ENCODE peak calls at places on chromosomes 1 and 21, in seven cellular contexts. P is H1, Z is K562, V is GM12878, D is HCT116, L is HepG2, T is SK-N-SH. O is an unnamed sample. For H3K36me3, the result is how much of the 10 kb centered on the place peaks cover.

GRCh38 chr1:100502052-100502792 is 35.7 kb upstream of the GPR88 start:
- DNase-seq in P (no peak), Z (no peak), V (no peak), D (no peak), L (no peak), T (no peak), O (no peak)

GRCh38 chr1:63915121-63915520 is 141.3 kb downstream of the ROR1 start:
- DNase-seq in P (no peak), Z (no peak), V (no peak), D (no peak), L (peak), T (peak), O (no peak)

GRCh38 chr1:84117868-84118267 is 26.2 kb upstream of the PRKACB start:
- DNase-seq in P (no peak), Z (no peak), V (no peak), D (no peak), L (no peak), T (no peak), O (no peak)

GRCh38 chr1:226778657-226779058 is 39.6 kb upstream of the ITPKB start:
- DNase-seq in P (no peak), Z (no peak), V (no peak), D (no peak), L (no peak), T (no peak), O (no peak)

GRCh38 chr1:202631076-202631923 is 79.0 kb downstream of the SYT2 start:
- DNase-seq in P (no peak), Z (no peak), V (no peak), D (no peak), L (no peak), T (no peak), O (no peak)

GRCh38 chr1:228287541-228288425 is 79.9 kb downstream of the OBSCN start:
- DNase-seq in P (no peak), Z (no peak), V (no peak), D (no peak), L (no peak), T (no peak), O (no peak)

GRCh38 chr1:115057661-115058249 is 28.1 kb downstream of the TSHB start:
- DNase-seq in P (no peak), Z (no peak), V (no peak), D (no peak), L (no peak), T (no peak), O (no peak)

GRCh38 chr1:25505706-25506385 is 37.6 kb upstream of the LDLRAP1 start:
- DNase-seq in P (no peak), Z (no peak), V (no peak), D (no peak), L (no peak), T (no peak), O (no peak)

GRCh38 chr1:5688479-5689077 is 303.6 kb downstream of the NPHP4 start:
- DNase-seq in P (no peak), Z (no peak), V (no peak), D (no peak), L (no peak), T (no peak), O (no peak)

GRCh38 chr1:2050793-2051682 is 827 bp downstream of the PRKCZ start:
- DNase-seq in P (no peak), Z (no peak), V (no peak), D (no peak), L (no peak), T (no peak), O (no peak)

GRCh38 chr1:46175243-46175642 is 356 bp downstream of the TSPAN1 start:
- DNase-seq in P (no peak), Z (no peak), V (no peak), D (no peak), L (no peak), T (no peak), O (no peak)

GRCh38 chr1:168507271-168507670 is 36.5 kb downstream of the XCL2 start:
- DNase-seq in P (no peak), Z (no peak), V (no peak), D (no peak), L (no peak), T (no peak), O (no peak)

GRCh38 chr1:220462756-220463155 is 65.2 kb upstream of the MARK1 start:
- DNase-seq in P (peak), Z (no peak), V (no peak), D (no peak), L (no peak), T (peak), O (no peak)

GRCh38 chr1:241640867-241641542 is 836 bp upstream of the CHML start:
- DNase-seq in P (no peak), Z (no peak), V (no peak), D (no peak), L (peak), T (no peak), O (no peak)

GRCh38 chr1:190262538-190262937 is 215.1 kb downstream of the BRINP3 start:
- DNase-seq in P (no peak), Z (no peak), V (no peak), D (no peak), L (no peak), T (no peak), O (no peak)

GRCh38 chr21:43697758-43698643 is 20.9 kb upstream of the PDXK start:
- DNase-seq in P (no peak), Z (no peak), V (no peak), D (no peak), L (peak), T (no peak), O (no peak)

GRCh38 chr1:43299101-43299500 is 1.7 kb upstream of the TIE1 start:
- DNase-seq in P (no peak), Z (no peak), V (no peak), D (no peak), L (no peak), T (no peak), O (no peak)

GRCh38 chr1:44217809-44218410 is 4.6 kb downstream of the DMAP1 start:
- DNase-seq in P (peak), Z (peak), V (peak), D (peak), L (peak), T (peak), O (peak)

GRCh38 chr1:206556047-206556747 is 48.9 kb downstream of the RASSF5 start:
- DNase-seq in P (no peak), Z (no peak), V (no peak), D (no peak), L (peak), T (no peak), O (no peak)

GRCh38 chr21:18908641-18909040 is 505.1 kb upstream of the TMPRSS15 start:
- DNase-seq in P (no peak), Z (no peak), V (no peak), D (no peak), L (no peak), T (no peak), O (no peak)

GRCh38 chr1:216809649-216810048 is 86.4 kb upstream of the ESRRG start:
- DNase-seq in P (no peak), Z (no peak), V (no peak), D (no peak), L (no peak), T (no peak), O (no peak)

GRCh38 chr1:175673236-175674150 is 69.9 kb downstream of the TNR start:
- DNase-seq in P (no peak), Z (no peak), V (peak), D (no peak), L (no peak), T (no peak), O (peak)

GRCh38 chr1:179021873-179022272 is 3.8 kb upstream of the FAM20B start:
- DNase-seq in P (no peak), Z (no peak), V (no peak), D (no peak), L (peak), T (peak), O (no peak)

GRCh38 chr1:117210831-117211261 is at the start of gene VTCN1:
- DNase-seq in P (no peak), Z (no peak), V (no peak), D (peak), L (no peak), T (no peak), O (no peak)

GRCh38 chr21:26842976-26843911 is 2.0 kb downstream of the ADAMTS1 start:
- DNase-seq in P (no peak), Z (no peak), V (no peak), D (no peak), L (no peak), T (peak), O (no peak)

GRCh38 chr1:235703516-235703915 is 53.9 kb upstream of the GNG4 start:
- DNase-seq in P (no peak), Z (no peak), V (no peak), D (no peak), L (no peak), T (no peak), O (no peak)
- H3K36me3 ChIP-seq in P (under half), Z (under half), V (under half), D (under half), L (under half), T (under half), O (under half)

DNA sequence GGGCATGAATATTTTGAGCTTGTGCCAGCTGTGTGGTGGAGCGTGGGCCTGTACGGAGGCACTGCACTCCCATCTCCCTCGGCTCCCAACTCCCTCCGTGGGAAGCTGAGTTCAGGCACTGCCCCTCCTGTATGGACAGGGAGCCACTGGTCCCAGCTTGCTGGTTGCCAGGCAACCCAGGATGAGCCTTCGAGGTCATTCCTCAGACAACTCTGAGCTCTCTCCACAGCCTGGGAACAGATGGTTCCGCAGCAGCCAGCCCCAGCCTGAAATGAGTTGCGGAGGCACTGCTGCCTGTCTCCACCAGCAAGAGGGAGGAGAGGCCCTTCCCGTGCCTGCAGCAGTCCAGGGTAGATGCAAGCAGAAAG is 58.4 kb upstream of the TENT5B start:
- DNase-seq in P (no peak), Z (no peak), V (no peak), D (no peak), L (no peak), T (peak), O (peak)
- H3K9ac ChIP-seq in P (no peak), Z (peak), V (no peak), D (no peak), L (no peak), T (no peak), O (peak)

DNA sequence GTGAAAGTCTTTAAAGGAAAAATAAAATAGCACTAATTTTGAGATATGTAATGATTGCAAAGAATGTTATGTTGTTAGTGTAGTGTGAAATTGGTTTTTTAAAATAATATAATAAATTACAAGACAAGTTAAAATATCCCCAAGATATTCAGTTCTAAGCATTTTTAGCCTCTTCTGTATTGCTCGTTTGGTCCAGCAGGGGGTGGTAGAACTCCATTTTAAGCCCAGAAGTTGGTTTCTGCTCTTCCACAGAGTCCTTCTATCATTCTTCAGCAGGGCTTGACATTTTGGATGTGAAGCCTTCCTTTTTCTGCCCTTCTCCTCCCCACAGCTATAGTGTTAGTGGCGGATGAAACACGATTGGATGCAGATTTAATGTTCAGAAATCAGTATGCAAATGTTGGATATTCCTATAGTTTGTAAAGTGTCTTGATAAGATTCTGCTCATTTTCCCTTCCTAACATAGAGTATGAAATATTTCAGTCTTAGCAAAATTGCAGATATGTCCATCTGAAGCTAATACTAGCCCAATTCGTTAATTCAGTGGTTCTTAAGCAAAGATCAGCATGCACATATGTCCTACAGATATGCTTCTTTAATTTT is 1.5 kb downstream of the NCAM2 start:
- DNase-seq in P (no peak), Z (peak), V (no peak), D (no peak), L (peak), T (peak), O (no peak)
- TF ChIP-seq YY1 in P (no peak), Z (no peak), V (no peak), D (no peak), L (no peak), T (no peak), O (no peak)

DNA sequence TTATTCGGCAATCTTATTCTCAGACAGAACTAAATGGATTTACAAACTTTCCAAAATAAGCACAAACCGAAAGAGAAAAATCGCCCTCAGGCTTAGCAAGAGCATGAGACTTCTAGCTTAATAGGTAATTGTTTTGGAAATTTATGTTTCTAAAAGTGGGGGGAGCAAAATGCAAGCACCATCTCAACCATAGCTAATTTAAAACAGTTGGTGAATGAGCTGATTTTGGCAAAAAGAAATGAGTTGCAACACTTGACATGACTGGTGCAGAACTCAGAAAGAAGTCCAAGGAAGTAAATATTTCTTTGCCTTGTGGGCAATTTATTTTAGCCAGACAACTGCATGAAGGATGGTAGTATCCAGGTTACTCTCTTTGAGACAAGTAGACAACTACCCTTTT is 71.5 kb upstream of the PTGFR start:
- DNase-seq in P (no peak), Z (no peak), V (no peak), D (no peak), L (no peak), T (no peak), O (no peak)
- H3K36me3 ChIP-seq in P (under half), Z (under half), V (under half), D (under half), L (under half), T (under half), O (under half)

GRCh38 chr21:35256468-35256988 is 207.4 kb upstream of the RUNX1 start:
- DNase-seq in P (no peak), Z (peak), V (no peak), D (peak), L (peak), T (peak), O (no peak)

GRCh38 chr21:35258521-35258920 is 209.4 kb upstream of the RUNX1 start:
- DNase-seq in P (no peak), Z (no peak), V (no peak), D (no peak), L (no peak), T (no peak), O (no peak)

GRCh38 chr21:35254752-35255138 is 205.6 kb upstream of the RUNX1 start:
- DNase-seq in P (no peak), Z (no peak), V (no peak), D (no peak), L (no peak), T (no peak), O (no peak)

GRCh38 chr21:35259452-35259851 is 210.3 kb upstream of the RUNX1 start:
- DNase-seq in P (no peak), Z (no peak), V (no peak), D (no peak), L (no peak), T (no peak), O (no peak)

GRCh38 chr21:35257413-35257812 is 208.3 kb upstream of the RUNX1 start:
- DNase-seq in P (no peak), Z (no peak), V (no peak), D (peak), L (no peak), T (no peak), O (no peak)
- H3K9ac ChIP-seq in P (no peak), Z (no peak), V (no peak), D (peak), L (no peak), T (peak), O (no peak)

DNA sequence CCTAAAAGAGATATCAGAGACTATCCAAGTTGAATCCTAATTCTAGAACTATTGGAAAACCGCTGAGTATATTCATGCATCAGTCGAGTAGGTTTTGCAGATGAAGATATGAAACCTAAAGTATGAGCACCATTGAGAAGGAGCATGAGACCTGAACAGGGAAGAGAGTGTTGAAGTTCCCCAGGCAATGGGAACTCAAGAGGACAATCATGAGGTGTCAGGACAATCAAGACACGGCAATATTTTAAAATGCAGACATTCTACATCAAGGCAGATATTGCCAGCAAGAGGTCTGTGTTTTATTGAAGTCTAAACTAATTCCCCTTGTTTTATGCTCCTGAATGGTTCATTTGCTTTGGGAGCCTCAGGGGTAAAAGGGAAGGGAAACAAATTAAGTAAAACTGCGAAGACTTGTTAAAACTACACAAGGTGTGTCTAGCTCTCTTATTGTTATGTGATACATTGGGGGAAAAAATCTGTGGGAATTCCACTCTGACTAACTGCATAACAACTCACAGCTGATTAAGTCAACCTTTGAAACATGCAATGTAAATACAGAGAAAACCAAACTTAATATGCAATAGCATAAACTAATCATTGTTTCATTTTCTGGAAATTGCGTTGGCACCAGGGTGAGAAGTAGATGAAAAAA is 347.9 kb upstream of the ADGRL2 start:
- DNase-seq in P (no peak), Z (no peak), V (no peak), D (no peak), L (no peak), T (no peak), O (no peak)
- TF ChIP-seq YY1 in P (no peak), Z (no peak), V (no peak), D (no peak), L (no peak), T (no peak), O (no peak)

DNA sequence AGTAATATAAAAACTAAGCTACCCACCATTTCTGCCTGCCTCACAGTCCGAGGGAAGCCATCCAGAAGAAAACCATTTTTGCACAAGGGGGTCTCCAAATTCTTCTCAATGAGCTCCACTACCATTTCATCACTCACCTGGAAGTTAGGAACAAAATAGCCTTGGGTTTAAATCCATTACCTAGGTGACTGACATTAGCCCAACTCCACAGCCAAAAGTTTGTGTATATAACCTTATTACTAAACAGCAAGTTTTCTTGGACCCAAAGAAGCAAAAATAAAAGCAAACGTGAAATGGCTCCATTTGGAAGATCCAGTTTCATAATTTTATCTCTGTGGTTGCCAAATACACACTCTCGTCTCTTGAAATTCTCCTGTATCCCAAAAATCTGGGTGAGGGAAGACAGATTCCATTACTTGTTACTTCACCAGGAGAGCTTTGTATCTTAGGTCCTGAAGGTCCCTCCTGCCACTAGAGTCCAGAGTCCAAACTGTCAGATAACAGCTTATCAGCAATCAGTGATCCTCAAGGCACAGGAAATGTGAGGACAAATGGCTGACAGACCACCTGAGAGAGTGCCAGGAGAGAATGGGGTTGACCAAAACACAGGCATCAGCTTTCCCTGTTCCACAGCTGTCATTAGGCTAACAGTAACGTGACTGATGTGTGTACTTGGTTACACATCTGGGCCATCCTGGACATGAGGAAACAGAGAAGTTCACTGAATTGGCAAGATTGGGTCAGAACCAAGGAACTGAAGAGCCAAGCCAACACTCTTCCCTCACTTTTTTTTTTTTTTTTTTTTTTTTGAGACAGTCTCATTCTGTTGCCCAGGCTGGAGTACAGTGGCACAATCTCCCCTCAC is 14.9 kb downstream of the AK2 start:
- DNase-seq in P (no peak), Z (no peak), V (no peak), D (no peak), L (no peak), T (no peak), O (no peak)
- H3K36me3 ChIP-seq in P (under half), Z (half or more), V (under half), D (half or more), L (under half), T (under half), O (half or more)

DNA sequence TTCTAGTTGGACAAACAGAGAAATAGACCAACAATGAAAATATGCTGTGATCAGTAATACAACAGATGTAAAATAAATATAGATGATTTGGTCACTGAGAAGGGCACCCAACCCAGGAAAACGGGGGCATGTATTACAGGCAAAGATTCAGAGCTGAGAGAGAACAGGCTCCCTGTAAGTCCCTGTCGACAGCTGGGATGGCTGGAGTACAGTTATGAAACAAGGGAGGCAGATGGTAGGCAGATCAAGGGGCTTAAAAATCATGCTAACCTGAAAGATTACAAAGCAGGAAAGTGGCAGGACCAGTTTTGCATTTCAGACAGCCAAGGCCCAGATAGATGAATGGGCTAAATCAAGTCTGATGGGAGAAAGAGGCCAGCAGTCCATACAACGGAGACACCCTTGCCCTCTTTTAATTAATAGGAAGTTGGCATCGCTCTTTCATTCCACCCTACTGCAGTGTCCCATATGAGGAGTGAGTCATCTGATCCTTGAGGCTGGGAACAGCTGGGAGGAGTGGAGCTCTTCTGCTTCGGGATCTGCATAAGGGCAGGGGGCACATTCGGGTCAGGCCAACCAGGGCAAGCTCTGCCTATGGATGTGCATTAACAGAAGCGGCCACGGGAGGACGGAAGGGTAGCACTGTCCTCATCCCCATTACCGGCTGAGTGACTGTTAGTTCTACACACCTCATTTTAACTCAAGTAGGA is 171.1 kb downstream of the DAB1 start:
- DNase-seq in P (no peak), Z (no peak), V (no peak), D (no peak), L (no peak), T (no peak), O (no peak)
- H3K9ac ChIP-seq in P (no peak), Z (no peak), V (no peak), D (no peak), L (no peak), T (no peak), O (no peak)

O was measured in NT2/D1.